ENCODE peak calls at places on chromosomes 7 and 10, in five cellular contexts. X is cardiac muscle cell, Y is fibroblast of pulmonary artery, Q is astrocyte of the spinal cord, Z is HFF-Myc. J is an unnamed sample.

GRCh38 chr10:63700209-63700934 is 179.2 kb downstream of the REEP3 start:
- DNase-seq in X (peak; percentile 93), Y (peak; percentile 95), Q (peak; percentile 98), Z (peak; percentile 59), J (no peak)

GRCh38 chr7:53624391-53624790 is 589.0 kb downstream of the POM121L12 start:
- DNase-seq in X (no peak), Y (no peak), Q (no peak), Z (no peak), J (no peak)

GRCh38 chr10:124657806-124658205 is 86.4 kb downstream of the FAM53B start:
- DNase-seq in X (peak; percentile 43), Y (no peak), Q (peak; percentile 75), Z (no peak), J (no peak)

GRCh38 chr7:43307522-43307921 is 195.1 kb downstream of the HECW1 start:
- DNase-seq in X (no peak), Y (no peak), Q (peak; percentile 7), Z (no peak), J (no peak)

GRCh38 chr10:70222340-70222794 is 10.9 kb downstream of the PPA1 start:
- DNase-seq in X (no peak), Y (no peak), Q (peak; percentile 14), Z (no peak), J (no peak)

GRCh38 chr10:677750-678661 is 11.5 kb downstream of the DIP2C start:
- DNase-seq in X (no peak), Y (no peak), Q (no peak), Z (no peak), J (peak; percentile 72)

GRCh38 chr10:109956454-109957091 is 33.3 kb upstream of the XPNPEP1 start:
- DNase-seq in X (peak; percentile 57), Y (peak; percentile 61), Q (peak; percentile 46), Z (no peak), J (no peak)

GRCh38 chr7:33921216-33921938 is 16.0 kb downstream of the BMPER start:
- DNase-seq in X (peak; percentile 54), Y (no peak), Q (peak; percentile 15), Z (no peak), J (no peak)

GRCh38 chr7:4763091-4763793 is 12.2 kb upstream of the AP5Z1 start:
- DNase-seq in X (no peak), Y (no peak), Q (no peak), Z (no peak), J (no peak)

GRCh38 chr10:29496341-29497162 is 138.2 kb downstream of the SVIL start:
- DNase-seq in X (peak; percentile 75), Y (peak; percentile 73), Q (peak; percentile 64), Z (peak; percentile 31), J (peak; percentile 94)

GRCh38 chr7:114988755-114989154 is 66.9 kb downstream of the MDFIC start:
- DNase-seq in X (peak; percentile 82), Y (peak; percentile 69), Q (peak; percentile 74), Z (peak; percentile 48), J (no peak)

GRCh38 chr7:28093617-28094232 is 86.9 kb downstream of the JAZF1 start:
- DNase-seq in X (peak; percentile 84), Y (peak; percentile 80), Q (peak; percentile 63), Z (no peak), J (peak; percentile 63)

GRCh38 chr7:4667776-4668509 is 14.2 kb upstream of the FOXK1 start:
- DNase-seq in X (peak; percentile 87), Y (peak; percentile 74), Q (peak; percentile 97), Z (no peak), J (no peak)

GRCh38 chr7:13742719-13743640 is 246.5 kb downstream of the ETV1 start:
- DNase-seq in X (peak; percentile 72), Y (peak; percentile 75), Q (peak; percentile 77), Z (no peak), J (no peak)

GRCh38 chr10:131832056-131832685 is 68.6 kb upstream of the PPP2R2D start:
- DNase-seq in X (no peak), Y (no peak), Q (no peak), Z (no peak), J (no peak)

GRCh38 chr10:43230101-43230908 is 36.6 kb downstream of the RASGEF1A start:
- DNase-seq in X (no peak), Y (no peak), Q (no peak), Z (no peak), J (no peak)

GRCh38 chr7:7177044-7177517 is 5.3 kb upstream of the C1GALT1 start:
- DNase-seq in X (peak; percentile 67), Y (peak; percentile 83), Q (peak; percentile 88), Z (no peak), J (no peak)

GRCh38 chr10:109919224-109919623 is 4.1 kb downstream of the XPNPEP1 start:
- DNase-seq in X (no peak), Y (no peak), Q (no peak), Z (no peak), J (no peak)

GRCh38 chr7:22782616-22783232 is 39.9 kb downstream of the TOMM7 start:
- DNase-seq in X (peak; percentile 57), Y (peak; percentile 58), Q (peak; percentile 41), Z (no peak), J (peak; percentile 92)

GRCh38 chr7:73555411-73555982 is 2.0 kb downstream of the BCL7B start:
- DNase-seq in X (peak; percentile 6), Y (no peak), Q (no peak), Z (no peak), J (no peak)

GRCh38 chr10:131997366-131998049 is 15.8 kb upstream of the BNIP3 start:
- DNase-seq in X (peak; percentile 92), Y (peak; percentile 92), Q (peak; percentile 78), Z (no peak), J (peak; percentile 88)

GRCh38 chr10:34200355-34200901 is 614.7 kb downstream of the PARD3 start:
- DNase-seq in X (peak; percentile 65), Y (peak; percentile 39), Q (no peak), Z (no peak), J (no peak)

GRCh38 chr7:70634610-70635068 is 497.3 kb upstream of the GALNT17 start:
- DNase-seq in X (peak; percentile 25), Y (no peak), Q (peak; percentile 96), Z (peak; percentile 49), J (no peak)

GRCh38 chr7:132571970-132572369 is 4.3 kb downstream of the PLXNA4 start:
- DNase-seq in X (no peak), Y (no peak), Q (no peak), Z (no peak), J (no peak)

GRCh38 chr7:132575336-132575986 is 809 bp downstream of the PLXNA4 start:
- DNase-seq in X (peak; percentile 78), Y (peak; percentile 64), Q (peak; percentile 68), Z (no peak), J (no peak)

GRCh38 chr7:132575987-132576722 is at the start of gene PLXNA4:
- DNase-seq in X (peak; percentile 27), Y (peak; percentile 14), Q (no peak), Z (no peak), J (peak; percentile 82)

GRCh38 chr7:132573237-132573636 is 3.0 kb downstream of the PLXNA4 start:
- DNase-seq in X (no peak), Y (no peak), Q (no peak), Z (no peak), J (no peak)

DNA sequence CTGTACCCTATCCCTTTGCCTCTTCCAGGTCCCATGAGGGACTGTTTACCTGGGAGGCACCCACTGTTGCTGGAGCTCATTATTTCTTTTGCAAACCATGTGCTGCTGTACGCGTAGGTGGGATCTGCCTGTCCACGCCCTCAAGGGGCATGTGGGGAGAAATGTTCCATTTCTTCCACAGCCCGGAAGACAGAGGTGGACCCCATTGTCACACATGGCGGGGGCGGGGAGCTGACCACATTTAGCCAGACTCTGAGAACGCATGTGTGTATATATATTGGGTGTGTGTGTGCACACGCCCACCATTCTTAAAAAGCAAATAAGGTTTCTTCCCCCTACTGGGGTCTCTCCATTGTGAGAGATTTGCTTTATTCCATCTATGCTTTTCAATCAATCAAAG is 2.0 kb downstream of the PLXNA4 start:
- DNase-seq in X (no peak), Y (no peak), Q (no peak), Z (no peak), J (no peak)
- H3K4me3 ChIP-seq in X (peak overlapping the region; percentile 89), Y (no peak overlapping the region), Q (no peak overlapping the region), Z (no peak overlapping the region), J (no peak overlapping the region)

DNA sequence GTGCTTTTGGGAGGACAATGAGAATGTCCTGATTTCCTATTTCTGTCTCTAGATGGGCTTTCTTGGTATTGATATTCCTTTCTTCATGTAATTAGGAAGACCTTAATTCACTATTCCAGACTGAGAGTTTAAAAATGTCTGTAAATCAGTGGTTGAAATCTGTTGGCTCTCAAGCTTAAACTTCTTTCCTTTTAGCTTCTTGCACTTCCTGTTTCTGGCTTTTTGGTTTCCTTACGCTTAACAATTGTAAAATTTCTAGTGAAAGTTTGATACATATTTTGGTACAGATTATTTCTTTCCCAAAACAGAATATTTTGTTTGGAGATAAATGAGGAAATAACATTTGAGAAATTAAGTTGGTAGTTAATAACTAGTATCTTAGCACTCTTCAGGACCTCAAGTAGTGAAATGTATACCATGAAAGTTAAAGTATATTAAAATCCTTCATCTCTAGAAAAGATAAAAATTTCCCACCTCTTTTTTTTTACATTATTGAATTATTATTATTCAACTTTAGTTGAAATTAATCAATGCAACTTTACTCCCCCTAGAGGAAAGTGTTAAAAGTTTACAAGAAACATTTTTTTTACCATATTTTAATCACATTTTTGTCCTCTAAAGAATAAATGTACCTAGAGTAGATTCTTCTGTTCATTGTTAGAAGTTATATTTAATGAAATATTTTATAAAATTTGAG is 137.2 kb downstream of the PHTF2 start:
- DNase-seq in X (peak; percentile 15), Y (peak; percentile 25), Q (no peak), Z (no peak), J (no peak)
- TF ChIP-seq CTCF in X (peak; percentile 37), Y (peak; percentile 35), Q (no peak), Z (no peak), J (no peak)

GRCh38 chr7:2038876-2039728 is 193.6 kb downstream of the MAD1L1 start:
- DNase-seq in X (peak; percentile 18), Y (no peak), Q (no peak), Z (no peak), J (no peak)
- H3K4me3 ChIP-seq in X (no peak overlapping the region), Y (no peak overlapping the region), Q (no peak overlapping the region), Z (no peak overlapping the region), J (no peak overlapping the region)

DNA sequence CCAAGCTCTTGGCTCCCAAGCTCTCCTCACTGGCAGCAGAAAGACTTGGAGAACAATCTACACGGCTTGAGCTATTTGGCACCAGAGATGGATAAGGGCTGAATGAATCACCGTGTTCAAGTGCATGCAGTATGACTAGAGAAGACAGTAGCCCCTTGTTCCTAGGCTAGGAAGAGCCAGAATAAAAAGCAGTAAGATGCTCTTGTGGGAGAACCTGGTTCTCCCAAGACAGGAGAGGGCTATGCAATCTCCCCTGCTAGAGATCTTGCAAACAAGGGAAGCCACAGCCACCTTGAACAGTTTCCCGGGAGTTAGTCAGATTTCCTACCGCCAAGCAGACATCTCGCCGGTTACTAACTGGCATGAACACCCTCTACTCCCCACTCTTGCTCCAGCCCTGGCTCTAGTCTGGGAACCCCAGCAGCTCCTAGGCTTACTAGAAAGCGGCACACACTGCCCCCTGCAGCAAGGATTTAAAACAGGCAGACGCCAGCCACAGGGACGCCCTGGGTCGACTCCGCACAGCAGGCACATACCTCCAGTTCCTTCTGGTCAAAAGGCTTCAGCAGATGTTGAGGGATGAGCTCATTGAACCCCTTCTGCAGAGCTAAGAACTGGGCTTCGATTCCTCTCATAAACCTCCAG is 107.3 kb downstream of the SMURF1 start:
- DNase-seq in X (peak; percentile 60), Y (peak; percentile 44), Q (peak; percentile 75), Z (no peak), J (peak; percentile 85)
- TF ChIP-seq CTCF in X (peak; percentile 44), Y (peak; percentile 47), Q (peak; percentile 53), Z (peak; percentile 43), J (no peak)

GRCh38 chr7:978416-979091 is 3.2 kb upstream of the COX19 start:
- DNase-seq in X (no peak), Y (no peak), Q (no peak), Z (no peak), J (no peak)
- H3K4me3 ChIP-seq in X (no peak overlapping the region), Y (no peak overlapping the region), Q (no peak overlapping the region), Z (no peak overlapping the region), J (no peak overlapping the region)